ENCODE peak calls at places on chromosomes 13 and 19, in eight cellular contexts. M is cardiac fibroblast, K is brain microvascular endothelial cell, I is NCI-H2107, W is C1 segment of cervical spinal cord, F is AG04449, A is activated gamma-delta T cell treated with Interleukin-2 at 50 U/mL for 16 hours, Q is psoas muscle. S is an unnamed sample.

GRCh38 chr19:18317998-18318800 is 4.7 kb downstream of the LSM4 start:
- DNase-seq in K (no peak), Q (no peak), W (no peak), I (no peak), M (no peak), A (peak; percentile 48), F (no peak), S (no peak)

GRCh38 chr19:3556423-3556977 is 886 bp downstream of the MFSD12 start:
- DNase-seq in Q (no peak), K (no peak), W (no peak), M (no peak), F (no peak), I (no peak), A (no peak), S (no peak)

GRCh38 chr19:8552810-8553209 is 24.4 kb downstream of the MYO1F start:
- DNase-seq in M (peak; percentile 43), Q (no peak), I (no peak), F (no peak), W (no peak), K (peak; percentile 27), A (no peak), S (no peak)

GRCh38 chr19:3407556-3408516 is 41.5 kb downstream of the NFIC start:
- DNase-seq in W (peak; percentile 38), Q (peak; percentile 88), K (peak; percentile 24), F (no peak), I (no peak), A (no peak), M (no peak), S (no peak)

GRCh38 chr13:46389985-46390384 is 2.9 kb upstream of the RUBCNL start:
- DNase-seq in Q (peak; percentile 46), K (no peak), W (peak; percentile 88), M (no peak), A (no peak), I (no peak), F (no peak), S (no peak)

GRCh38 chr13:72199640-72200039 is 332.6 kb upstream of the DACH1 start:
- DNase-seq in F (no peak), Q (no peak), K (no peak), W (no peak), A (no peak), I (no peak), M (no peak), S (no peak)

GRCh38 chr13:95714142-95714832 is 37.3 kb downstream of the DNAJC3 start:
- DNase-seq in K (peak; percentile 12), Q (no peak), I (no peak), A (no peak), W (no peak), F (peak; percentile 71), M (peak; percentile 94), S (no peak)

GRCh38 chr13:26888632-26889031 is 128.0 kb upstream of the GPR12 start:
- DNase-seq in Q (no peak), W (no peak), I (no peak), M (no peak), F (no peak), A (no peak), K (no peak), S (no peak)

GRCh38 chr13:85601526-85601925 is 197.7 kb downstream of the SLITRK6 start:
- DNase-seq in Q (no peak), K (no peak), F (no peak), M (no peak), A (no peak), I (no peak), W (no peak), S (no peak)

GRCh38 chr13:44218501-44219240 is 155.0 kb upstream of the SERP2 start:
- DNase-seq in Q (peak; percentile 84), M (peak; percentile 66), F (no peak), A (no peak), K (peak; percentile 42), W (peak; percentile 26), I (peak; percentile 66), S (no peak)

GRCh38 chr19:40411958-40412499 is 1.1 kb downstream of the PRX start:
- DNase-seq in I (no peak), W (no peak), F (no peak), Q (peak; percentile 83), K (no peak), M (no peak), A (no peak), S (no peak)

GRCh38 chr13:79741006-79741405 is 260.1 kb downstream of the NDFIP2 start:
- DNase-seq in W (no peak), Q (no peak), F (no peak), I (no peak), K (peak; percentile 42), M (peak; percentile 34), A (no peak), S (no peak)

GRCh38 chr13:49023441-49023840 is 47.7 kb downstream of the FNDC3A start:
- DNase-seq in I (no peak), M (peak; percentile 93), Q (no peak), F (peak; percentile 42), W (no peak), A (no peak), K (peak; percentile 18), S (no peak)

GRCh38 chr13:65468628-65469027 is 1761.5 kb downstream of the PCDH9 start:
- DNase-seq in Q (no peak), W (no peak), I (no peak), K (peak; percentile 43), F (no peak), A (no peak), M (peak; percentile 27), S (no peak)

GRCh38 chr13:76828316-76828741 is 57.9 kb downstream of the KCTD12 start:
- DNase-seq in K (no peak), F (no peak), Q (no peak), A (no peak), I (no peak), W (no peak), M (peak; percentile 40), S (no peak)

GRCh38 chr19:41575998-41576397 is at the start of gene CEACAM21:
- DNase-seq in F (no peak), K (no peak), I (no peak), Q (peak; percentile 64), W (no peak), M (no peak), A (peak; percentile 39), S (no peak)

GRCh38 chr19:41321600-41322270 is 11.8 kb downstream of the CCDC97 start:
- DNase-seq in Q (peak; percentile 73), W (no peak), K (peak; percentile 63), A (no peak), I (no peak), F (no peak), M (peak; percentile 75), S (no peak)

GRCh38 chr19:45469835-45470146 is 2.0 kb downstream of the FOSB start:
- DNase-seq in K (no peak), M (no peak), F (no peak), W (no peak), I (peak; percentile 20), A (peak; percentile 67), Q (no peak), S (peak; percentile 86)

GRCh38 chr19:49475995-49476880 is 2.2 kb downstream of the FLT3LG start:
- DNase-seq in W (peak; percentile 15), Q (peak; percentile 73), K (no peak), F (no peak), I (no peak), A (peak; percentile 60), M (no peak), S (peak; percentile 84)

GRCh38 chr13:78787189-78787588 is 128.2 kb upstream of the OBI1 start:
- DNase-seq in Q (no peak), K (no peak), M (no peak), I (no peak), W (no peak), F (no peak), A (no peak), S (no peak)

GRCh38 chr13:29260684-29261083 is 334.8 kb downstream of the SLC7A1 start:
- DNase-seq in M (no peak), Q (no peak), F (no peak), W (no peak), A (no peak), K (no peak), I (no peak), S (no peak)

GRCh38 chr13:108200781-108201398 is 14.4 kb downstream of the LIG4 start:
- DNase-seq in W (no peak), A (no peak), F (no peak), K (peak; percentile 48), Q (no peak), M (peak; percentile 61), I (no peak), S (no peak)

GRCh38 chr19:41861846-41862245 is 1.8 kb downstream of the RPS19 start:
- DNase-seq in W (no peak), Q (peak; percentile 4), K (no peak), F (no peak), M (no peak), A (no peak), I (no peak), S (no peak)

GRCh38 chr19:49301165-49301865 is 23.7 kb downstream of the SLC6A16 start:
- DNase-seq in Q (peak; percentile 81), F (no peak), I (no peak), K (peak; percentile 72), M (peak; percentile 65), A (peak; percentile 79), W (peak; percentile 3), S (peak; percentile 74)

GRCh38 chr13:33642374-33643065 is 175.4 kb upstream of the RFC3 start:
- DNase-seq in F (no peak), A (no peak), M (peak; percentile 97), W (no peak), K (no peak), I (no peak), Q (peak; percentile 75), S (no peak)

GRCh38 chr19:42281175-42282035 is 12.4 kb downstream of the CIC start:
- DNase-seq in Q (peak; percentile 76), I (no peak), M (peak; percentile 22), F (no peak), W (peak; percentile 58), K (no peak), A (no peak), S (no peak)

GRCh38 chr13:112486386-112487126 is 101.4 kb downstream of the TUBGCP3 start:
- DNase-seq in M (no peak), Q (no peak), K (no peak), F (no peak), I (no peak), W (no peak), A (no peak), S (no peak)

GRCh38 chr19:11067356-11068113 is 21.7 kb upstream of the LDLR start:
- DNase-seq in W (no peak), I (no peak), Q (no peak), M (peak; percentile 30), K (no peak), F (no peak), A (no peak), S (no peak)

GRCh38 chr19:4139614-4140236 is 13.7 kb upstream of the CREB3L3 start:
- DNase-seq in F (no peak), W (no peak), A (peak; percentile 89), Q (peak; percentile 87), K (peak; percentile 63), M (peak; percentile 75), I (no peak), S (peak; percentile 69)

GRCh38 chr19:30120860-30121484 is 178.9 kb downstream of the URI1 start:
- DNase-seq in A (no peak), W (no peak), K (no peak), I (no peak), F (no peak), M (no peak), Q (no peak), S (no peak)

S was measured in D721Med.